ENCODE peak calls at places on chromosome 19, in eight cellular contexts. D is K562, F is A549, U is GM23338, I is HCT116, A is HepG2, L is SK-N-SH, P is Panc1. N is an unnamed sample.

GRCh38 chr19:58474291-58474996 is 1.7 kb upstream of the ZNF446 start:
- DNase-seq in D (no peak), F (no peak), U (no peak), I (no peak), A (no peak), L (peak; percentile 11), P (no peak), N (no peak)

GRCh38 chr19:45801603-45802175 is 9.0 kb upstream of the DMWD start:
- DNase-seq in D (no peak), F (no peak), U (no peak), I (no peak), A (no peak), L (no peak), P (no peak), N (no peak)

GRCh38 chr19:45616709-45617027 is 14.7 kb upstream of the GPR4 start:
- DNase-seq in D (no peak), F (no peak), U (peak; percentile 71), I (no peak), A (no peak), L (no peak), P (no peak), N (no peak)

GRCh38 chr19:46225558-46226004 is 4.0 kb upstream of the IGFL1 start:
- DNase-seq in D (peak; percentile 27), F (no peak), U (peak; percentile 44), I (no peak), A (no peak), L (no peak), P (no peak), N (no peak)

GRCh38 chr19:58566989-58567388 is 6.1 kb downstream of the MZF1 start:
- DNase-seq in D (no peak), F (no peak), U (no peak), I (no peak), A (no peak), L (no peak), P (no peak), N (no peak)

GRCh38 chr19:34963531-34964406 is at the start of gene ZNF792:
- DNase-seq in D (peak; percentile 83), F (peak; percentile 59), U (peak; percentile 88), I (peak; percentile 16), A (peak; percentile 56), L (peak; percentile 91), P (no peak), N (peak; percentile 29)

GRCh38 chr19:15893498-15893897 is 4.4 kb downstream of the CYP4F2 start:
- DNase-seq in D (no peak), F (no peak), U (no peak), I (no peak), A (no peak), L (no peak), P (no peak), N (no peak)

GRCh38 chr19:48867119-48867921 is 1.1 kb downstream of the PLEKHA4 start:
- DNase-seq in D (peak; percentile 26), F (no peak), U (no peak), I (no peak), A (no peak), L (no peak), P (no peak), N (no peak)

GRCh38 chr19:19459707-19460251 is 54.3 kb downstream of the GATAD2A start:
- DNase-seq in D (no peak), F (no peak), U (no peak), I (no peak), A (no peak), L (no peak), P (peak; percentile 10), N (peak; percentile 76)

GRCh38 chr19:38433268-38433733 is at the start of gene RYR1:
- DNase-seq in D (peak; percentile 98), F (no peak), U (peak; percentile 99), I (peak; percentile 37), A (no peak), L (peak; percentile 90), P (no peak), N (peak; percentile 7)

GRCh38 chr19:14369399-14370168 is 11.7 kb upstream of the ADGRE5 start:
- DNase-seq in D (peak; percentile 31), F (no peak), U (no peak), I (no peak), A (no peak), L (no peak), P (no peak), N (no peak)

GRCh38 chr19:6273701-6274601 is 5.8 kb downstream of the MLLT1 start:
- DNase-seq in D (peak; percentile 37), F (no peak), U (no peak), I (no peak), A (peak; percentile 89), L (peak; percentile 74), P (no peak), N (peak; percentile 80)

GRCh38 chr19:34838248-34838647 is 65.2 kb upstream of the ZNF599 start:
- DNase-seq in D (peak; percentile 28), F (peak; percentile 39), U (peak; percentile 44), I (peak; percentile 8), A (peak; percentile 15), L (peak; percentile 69), P (no peak), N (no peak)

GRCh38 chr19:56155124-56155687 is 14.1 kb downstream of the ZNF444 start:
- DNase-seq in D (peak; percentile 54), F (peak; percentile 31), U (peak; percentile 86), I (no peak), A (no peak), L (peak; percentile 59), P (no peak), N (no peak)

GRCh38 chr19:49445997-49446396 is 4.7 kb upstream of the SLC17A7 start:
- DNase-seq in D (no peak), F (peak; percentile 57), U (peak; percentile 31), I (no peak), A (no peak), L (no peak), P (no peak), N (no peak)

GRCh38 chr19:7969560-7969949 is 26.1 kb upstream of the TIMM44 start:
- DNase-seq in D (no peak), F (no peak), U (peak; percentile 87), I (no peak), A (no peak), L (no peak), P (no peak), N (no peak)

GRCh38 chr19:56132316-56132822 is 8.7 kb upstream of the ZNF444 start:
- DNase-seq in D (no peak), F (no peak), U (no peak), I (no peak), A (peak; percentile 50), L (no peak), P (no peak), N (no peak)

GRCh38 chr19:56917998-56918397 is 77.5 kb upstream of the PEG3 start:
- DNase-seq in D (no peak), F (no peak), U (no peak), I (no peak), A (peak; percentile 75), L (no peak), P (no peak), N (no peak)

GRCh38 chr19:15266683-15267082 is 34.4 kb upstream of the EPHX3 start:
- DNase-seq in D (no peak), F (no peak), U (no peak), I (no peak), A (no peak), L (no peak), P (no peak), N (no peak)

GRCh38 chr19:20367811-20368294 is 197.7 kb downstream of the ZNF737 start:
- DNase-seq in D (no peak), F (no peak), U (peak; percentile 75), I (no peak), A (no peak), L (no peak), P (no peak), N (no peak)

GRCh38 chr19:3513198-3514140 is 7.4 kb downstream of the FZR1 start:
- DNase-seq in D (no peak), F (no peak), U (no peak), I (no peak), A (no peak), L (no peak), P (no peak), N (no peak)
- TF ChIP-seq REST in D (no peak), F (no peak), U (no peak), I (no peak), A (no peak), L (no peak), P (no peak), N (no peak)

DNA sequence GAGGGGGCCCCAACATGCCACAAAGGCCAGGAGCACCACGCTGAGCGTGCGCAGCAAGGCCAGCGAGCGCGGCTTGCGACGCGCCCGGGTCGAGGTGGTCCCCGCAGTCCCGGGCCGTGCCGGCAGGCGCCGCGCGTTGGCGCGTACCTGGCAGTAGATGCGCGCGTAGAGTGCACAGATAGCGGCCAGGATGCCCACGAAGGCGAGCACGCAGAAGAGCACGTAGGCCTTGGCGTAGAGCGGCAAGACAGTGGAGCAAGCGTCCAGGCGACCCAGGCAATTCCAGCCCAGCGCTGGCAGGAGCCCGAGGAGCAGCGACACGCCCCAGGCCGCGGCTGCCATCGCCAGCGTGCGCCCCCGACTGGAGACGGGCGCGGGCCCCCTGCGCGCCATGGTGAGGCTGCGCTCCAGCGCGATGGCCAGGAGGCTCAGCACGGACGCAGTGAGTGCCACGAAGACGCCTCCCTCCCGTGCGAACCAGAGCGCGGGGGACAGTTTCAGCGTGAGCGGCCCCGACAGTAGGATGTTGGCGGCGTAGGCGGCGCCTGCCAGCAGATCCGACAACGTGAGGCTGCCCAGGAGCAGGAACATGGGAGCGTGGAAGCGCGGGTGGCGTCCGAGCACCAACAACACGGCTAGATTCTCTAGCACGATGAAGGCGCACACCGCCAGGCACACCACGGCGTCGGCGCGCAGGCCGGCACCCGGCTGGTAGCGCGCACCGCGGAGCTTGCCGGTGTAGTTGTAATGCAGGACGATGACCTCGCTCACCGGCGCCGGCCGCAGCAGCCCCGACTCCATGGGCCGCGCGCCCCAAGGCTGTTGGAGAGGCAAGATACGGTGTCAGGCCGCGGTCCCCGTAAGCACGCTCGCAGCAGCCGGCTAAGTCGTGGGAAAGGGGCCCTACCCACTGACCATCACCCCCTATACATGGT is 2.8 kb downstream of the S1PR5 start:
- DNase-seq in D (no peak), F (no peak), U (peak; percentile 85), I (no peak), A (no peak), L (peak; percentile 74), P (no peak), N (no peak)
- TF ChIP-seq REST in D (no peak), F (no peak), U (no peak), I (no peak), A (no peak), L (no peak), P (no peak), N (no peak)

GRCh38 chr19:13169769-13170168 is 19.6 kb downstream of the IER2 start:
- DNase-seq in D (peak; percentile 39), F (peak; percentile 89), U (no peak), I (peak; percentile 91), A (no peak), L (no peak), P (no peak), N (no peak)
- TF ChIP-seq REST in D (no peak), F (no peak), U (no peak), I (no peak), A (no peak), L (no peak), P (no peak), N (no peak)

DNA sequence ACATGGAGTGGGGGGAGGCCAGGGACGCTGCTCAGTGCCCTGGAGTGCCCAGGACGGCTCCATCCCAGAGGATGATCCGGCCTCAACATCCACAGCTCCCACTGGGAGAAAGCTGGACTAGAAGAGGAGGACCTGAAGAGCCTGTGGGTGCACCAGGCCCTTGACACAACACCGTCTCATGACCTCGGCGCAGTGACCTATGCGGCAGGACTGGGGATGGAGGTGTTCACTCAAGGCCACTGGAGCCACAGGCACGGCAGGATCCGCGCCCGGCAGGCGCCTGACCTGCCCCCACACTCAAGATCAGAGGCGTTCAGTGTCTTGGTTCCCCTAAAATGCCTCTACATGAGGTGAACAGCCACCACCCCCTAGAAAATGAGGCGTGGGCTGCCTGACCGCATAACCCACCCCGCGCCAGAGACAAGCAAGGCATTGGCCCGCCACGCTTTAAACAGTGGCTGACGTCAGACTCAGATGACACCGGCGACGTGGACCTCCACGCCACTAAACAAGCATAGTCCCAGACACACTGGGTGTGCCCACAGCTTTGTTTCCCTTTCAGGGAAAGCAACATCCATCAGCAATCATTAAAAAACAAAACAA is 8.0 kb downstream of the SGTA start:
- DNase-seq in D (no peak), F (no peak), U (no peak), I (no peak), A (no peak), L (no peak), P (no peak), N (no peak)
- TF ChIP-seq REST in D (no peak), F (no peak), U (no peak), I (no peak), A (no peak), L (no peak), P (no peak), N (no peak)